ENCODE peak calls at places on chromosomes 6 and 20, in seven cellular contexts. D is effector memory CD4-positive, alpha-beta T cell; I is small intestine; C is IMR-90; B is A549; Q is esophagus squamous epithelium; Z is OCI-LY7. J is an unnamed sample. For H3K4me1 and H3K9me3, the result is how much of the 10 kb centered on the place peaks cover.

GRCh38 chr6:47343631-47344421 is 34.1 kb upstream of the TNFRSF21 start:
- DNase-seq in D (no peak), I (peak), C (no peak), B (no peak), Q (no peak), Z (no peak), J (no peak)

GRCh38 chr6:10640402-10640801 is 54.0 kb downstream of the C6orf52 start:
- DNase-seq in D (no peak), I (no peak), C (no peak), B (no peak), Q (no peak), Z (no peak), J (no peak)

GRCh38 chr20:57774951-57775350 is 65.1 kb upstream of the PMEPA1 start:
- DNase-seq in D (no peak), I (no peak), C (no peak), B (no peak), Q (no peak), Z (no peak), J (no peak)

GRCh38 chr6:153108320-153108719 is 22.8 kb downstream of the RGS17 start:
- DNase-seq in D (no peak), I (no peak), C (no peak), B (no peak), Q (no peak), Z (no peak), J (no peak)

GRCh38 chr6:35477551-35478179 is 9.5 kb downstream of the RPL10A start:
- DNase-seq in D (no peak), I (no peak), C (no peak), B (no peak), Q (no peak), Z (no peak), J (no peak)

GRCh38 chr20:12171927-12172581 is 254.4 kb downstream of the BTBD3 start:
- DNase-seq in D (no peak), I (no peak), C (peak), B (no peak), Q (no peak), Z (no peak), J (no peak)

GRCh38 chr6:72505446-72505845 is 116.4 kb upstream of the KCNQ5 start:
- DNase-seq in D (no peak), I (no peak), C (no peak), B (no peak), Q (no peak), Z (no peak), J (no peak)

GRCh38 chr20:56592817-56593216 is 36.3 kb upstream of the TFAP2C start:
- DNase-seq in D (no peak), I (no peak), C (no peak), B (no peak), Q (no peak), Z (no peak), J (no peak)

GRCh38 chr6:156425374-156425773 is 351.8 kb upstream of the ARID1B start:
- DNase-seq in D (no peak), I (no peak), C (peak), B (no peak), Q (no peak), Z (no peak), J (no peak)

GRCh38 chr20:55216525-55217242 is 741.3 kb downstream of the DOK5 start:
- DNase-seq in D (no peak), I (no peak), C (no peak), B (no peak), Q (no peak), Z (no peak), J (no peak)

GRCh38 chr6:88609973-88610372 is 353.4 kb downstream of the RNGTT start:
- DNase-seq in D (no peak), I (no peak), C (no peak), B (no peak), Q (no peak), Z (peak), J (no peak)

GRCh38 chr6:39153766-39154397 is 38.9 kb upstream of the SAYSD1 start:
- DNase-seq in D (no peak), I (no peak), C (no peak), B (no peak), Q (no peak), Z (no peak), J (no peak)

GRCh38 chr6:79071547-79071946 is 6.5 kb downstream of the PHIP start:
- DNase-seq in D (no peak), I (no peak), C (no peak), B (no peak), Q (no peak), Z (no peak), J (no peak)
- H3K4me1 ChIP-seq in D (under half), I (under half), C (under half), B (under half), Q (under half), Z (half or more), J (under half)

GRCh38 chr6:99348823-99349619 is 453 bp downstream of the FAXC start:
- DNase-seq in D (no peak), I (no peak), C (peak), B (no peak), Q (no peak), Z (no peak), J (no peak)
- H3K27ac ChIP-seq in D (no peak), I (no peak), C (no peak), B (peak), Q (peak), Z (no peak), J (no peak)

GRCh38 chr6:161212902-161213301 is 61.0 kb downstream of the AGPAT4 start:
- DNase-seq in D (no peak), I (no peak), C (no peak), B (no peak), Q (no peak), Z (no peak), J (no peak)
- H3K9me3 ChIP-seq in D (under half), I (under half), C (under half), B (under half), Q (under half), Z (under half), J (under half)

DNA sequence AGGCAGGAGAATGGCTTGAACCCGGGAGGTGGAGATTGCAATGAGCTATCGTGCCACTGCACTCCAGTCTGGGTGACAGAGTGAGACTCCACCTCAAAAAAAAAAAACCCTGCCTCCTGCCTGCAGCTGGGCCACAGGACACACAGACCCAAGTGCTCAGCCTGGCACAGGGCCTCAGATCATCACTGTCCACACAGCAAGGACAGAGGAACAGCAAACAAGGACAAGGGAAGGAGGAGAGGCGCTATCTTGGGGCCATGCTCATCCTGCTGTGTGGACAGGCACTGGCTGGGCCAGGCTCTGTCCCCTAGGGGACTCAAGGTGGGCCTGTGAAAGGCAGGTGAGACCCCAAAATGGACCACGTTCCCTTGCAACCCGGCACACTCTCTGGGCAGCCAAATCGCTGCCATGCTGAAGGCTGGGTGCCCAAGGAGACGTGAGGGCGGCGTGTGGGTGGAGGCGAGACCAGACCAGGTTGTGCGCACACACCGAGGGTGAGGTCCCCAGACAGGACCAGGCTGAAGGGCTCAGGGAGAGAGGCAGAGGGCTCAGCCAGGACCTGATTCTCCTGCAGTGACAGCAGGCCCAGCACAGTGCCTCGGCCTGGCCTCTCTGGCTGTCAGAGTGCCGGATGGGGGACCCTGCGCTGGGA is 9.1 kb downstream of the UCKL1 start:
- DNase-seq in D (no peak), I (no peak), C (no peak), B (no peak), Q (no peak), Z (no peak), J (no peak)
- H3K4me1 ChIP-seq in D (half or more), I (under half), C (under half), B (under half), Q (under half), Z (under half), J (under half)

DNA sequence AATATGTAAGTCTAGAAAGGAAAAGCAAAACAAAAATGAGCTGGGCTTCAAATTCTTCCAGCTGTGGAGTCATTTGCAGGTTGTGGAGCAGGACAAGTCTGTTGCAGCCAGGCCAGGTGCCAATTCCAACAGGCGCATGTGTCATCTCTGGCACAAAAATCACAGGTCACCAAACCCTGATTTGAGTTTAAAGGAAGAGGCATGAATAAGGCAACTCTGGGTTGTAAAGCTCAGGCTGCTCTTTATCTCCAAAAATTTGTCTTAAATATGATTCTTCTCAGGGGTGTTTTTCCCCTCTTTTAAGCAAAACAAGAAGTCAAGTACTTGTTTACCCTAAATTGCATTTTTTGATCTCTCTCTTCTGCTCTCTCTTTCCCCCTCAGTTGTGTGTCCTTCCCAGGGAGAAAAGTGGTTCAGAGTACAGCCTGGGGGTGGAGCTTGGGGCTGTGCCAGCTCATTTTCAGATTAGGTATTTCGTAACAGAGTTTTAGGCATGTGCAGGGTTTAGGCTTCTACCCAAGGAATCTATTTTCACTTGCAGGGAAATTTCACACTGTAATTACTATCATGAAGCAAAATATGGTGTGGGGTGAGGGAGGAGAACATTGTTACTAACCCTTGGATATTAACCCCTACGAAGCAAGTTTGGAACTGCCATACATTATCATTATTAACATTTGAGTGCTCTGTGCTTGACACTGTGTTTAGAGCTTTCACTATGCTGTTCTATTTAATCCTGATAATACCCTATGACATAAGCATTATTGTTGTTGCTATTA is 8.3 kb upstream of the NCOA3 start:
- DNase-seq in D (no peak), I (peak), C (peak), B (peak), Q (no peak), Z (peak), J (peak)
- H3K27ac ChIP-seq in D (no peak), I (peak), C (peak), B (peak), Q (peak), Z (peak), J (no peak)

GRCh38 chr6:44152109-44152461 is 6.5 kb upstream of the CAPN11 start:
- DNase-seq in D (no peak), I (no peak), C (no peak), B (no peak), Q (no peak), Z (no peak), J (no peak)

GRCh38 chr6:44148306-44148705 is 10.3 kb upstream of the CAPN11 start:
- DNase-seq in D (no peak), I (no peak), C (no peak), B (no peak), Q (no peak), Z (no peak), J (no peak)

GRCh38 chr6:44151348-44152108 is 7.1 kb upstream of the CAPN11 start:
- DNase-seq in D (peak), I (peak), C (peak), B (peak), Q (no peak), Z (peak), J (peak)

GRCh38 chr6:44149369-44150012 is 9.1 kb upstream of the CAPN11 start:
- DNase-seq in D (no peak), I (no peak), C (no peak), B (no peak), Q (no peak), Z (no peak), J (no peak)

DNA sequence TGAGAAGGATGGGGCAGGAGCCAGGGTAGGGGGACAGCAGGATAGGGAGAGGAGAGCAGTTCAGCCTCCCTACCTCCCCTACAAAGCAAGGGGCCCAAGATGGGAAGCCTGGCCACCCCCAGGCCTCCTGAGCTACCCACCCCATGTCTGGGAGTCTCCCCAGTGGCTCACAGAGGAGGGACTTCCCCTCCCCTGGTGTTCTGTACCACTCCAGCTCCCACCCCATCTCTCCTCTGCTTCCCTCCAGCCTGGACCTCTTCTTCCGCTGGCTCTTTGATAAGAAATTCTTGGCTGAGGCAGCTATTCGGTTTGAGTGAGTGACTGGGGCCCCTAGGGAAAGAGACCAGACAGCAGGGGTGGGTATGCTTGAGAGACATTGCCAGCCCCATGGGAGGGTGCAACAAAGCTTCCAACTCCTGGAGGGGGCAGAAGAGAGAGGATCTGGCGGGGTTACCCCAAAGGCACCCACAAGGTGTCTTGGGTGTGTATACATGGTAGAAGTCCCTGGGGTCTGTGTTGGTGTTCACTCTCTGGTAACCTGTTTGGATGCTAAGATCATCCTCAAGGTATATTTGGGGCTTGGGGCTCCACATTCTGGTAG is 8.2 kb upstream of the CAPN11 start:
- DNase-seq in D (no peak), I (no peak), C (no peak), B (no peak), Q (no peak), Z (no peak), J (no peak)
- H3K9me3 ChIP-seq in D (under half), I (under half), C (under half), B (under half), Q (under half), Z (under half), J (under half)

GRCh38 chr6:109794201-109794926 is 103.3 kb downstream of the FIG4 start:
- DNase-seq in D (no peak), I (no peak), C (peak), B (no peak), Q (no peak), Z (peak), J (no peak)

GRCh38 chr6:109791301-109791700 is 100.2 kb downstream of the FIG4 start:
- DNase-seq in D (no peak), I (no peak), C (peak), B (no peak), Q (no peak), Z (no peak), J (no peak)

GRCh38 chr6:109793793-109794192 is 102.7 kb downstream of the FIG4 start:
- DNase-seq in D (no peak), I (peak), C (peak), B (peak), Q (no peak), Z (no peak), J (no peak)

GRCh38 chr6:109790131-109790530 is 99.0 kb downstream of the FIG4 start:
- DNase-seq in D (no peak), I (no peak), C (peak), B (no peak), Q (no peak), Z (no peak), J (no peak)

GRCh38 chr6:109793015-109793414 is 101.9 kb downstream of the FIG4 start:
- DNase-seq in D (no peak), I (no peak), C (no peak), B (no peak), Q (no peak), Z (no peak), J (no peak)
- H3K4me1 ChIP-seq in D (under half), I (under half), C (under half), B (under half), Q (under half), Z (under half), J (under half)